ENCODE peak calls at places on chromosomes 1 and 21, in eight cellular contexts. K is NCI-H2029 treated with DMSO at 0.1 percent for 48 hours; R is activated naive CD4-positive, alpha-beta T cell treated with Interleukin-2 at 50 U/mL for 16 hours; F is Caco-2; V is effector memory CD4-positive, alpha-beta T cell; L is LHCN-M2; C is EL; Q is stimulated activated CD4-positive, alpha-beta T cell treated with anti-CD3 and anti-CD28 coated beads, Interleukin-12 subunit alpha, Interleukin-12 subunit beta, amount 100 ng/mL, for 24 hours. X is an unnamed sample.

GRCh38 chr1:105137543-105138444 is 1388.1 kb downstream of the AMY1C start:
- DNase-seq in V (no peak), L (no peak), C (no peak), Q (no peak), F (peak; percentile 33), R (no peak), K (peak; percentile 7), X (no peak)

GRCh38 chr1:15540201-15540600 is 13.6 kb downstream of the DNAJC16 start:
- DNase-seq in C (peak; percentile 42), F (no peak), Q (no peak), R (no peak), K (no peak), V (no peak), L (no peak), X (no peak)

GRCh38 chr1:53390261-53390660 is 62.4 kb upstream of the LRP8 start:
- DNase-seq in Q (no peak), L (no peak), V (no peak), C (no peak), R (no peak), K (peak; percentile 73), F (no peak), X (no peak)

GRCh38 chr1:197486948-197487347 is 218.9 kb downstream of the CRB1 start:
- DNase-seq in Q (no peak), V (no peak), F (no peak), K (peak; percentile 38), C (peak; percentile 6), L (peak; percentile 39), R (no peak), X (no peak)

GRCh38 chr1:71834570-71835441 is 447.5 kb downstream of the NEGR1 start:
- DNase-seq in K (no peak), R (no peak), V (no peak), F (no peak), C (no peak), Q (no peak), L (peak; percentile 57), X (no peak)

GRCh38 chr21:41761211-41762181 is 5.4 kb downstream of the RIPK4 start:
- DNase-seq in R (no peak), F (no peak), C (peak; percentile 86), V (no peak), K (peak; percentile 32), Q (no peak), L (peak; percentile 25), X (peak; percentile 68)

GRCh38 chr1:7586031-7586941 is 184.8 kb upstream of the VAMP3 start:
- DNase-seq in R (no peak), V (no peak), L (no peak), K (no peak), C (no peak), Q (no peak), F (peak; percentile 25), X (no peak)

GRCh38 chr1:172146149-172146850 is 274.2 kb upstream of the C1orf105 start:
- DNase-seq in V (no peak), L (peak; percentile 31), C (peak; percentile 24), R (no peak), F (no peak), K (no peak), Q (no peak), X (no peak)

GRCh38 chr1:191327868-191328267 is 830.4 kb upstream of the RGS18 start:
- DNase-seq in L (no peak), Q (no peak), R (no peak), C (no peak), F (no peak), K (no peak), V (no peak), X (no peak)

GRCh38 chr1:32111789-32112188 is 3.9 kb downstream of the KPNA6 start:
- DNase-seq in F (no peak), K (no peak), Q (no peak), R (no peak), L (no peak), C (no peak), V (no peak), X (no peak)

GRCh38 chr1:37553598-37553926 is 531 bp downstream of the SNIP1 start:
- DNase-seq in C (no peak), V (no peak), Q (no peak), R (peak; percentile 8), K (no peak), F (no peak), L (no peak), X (no peak)

GRCh38 chr21:36766511-36766910 is 67.6 kb downstream of the SIM2 start:
- DNase-seq in V (no peak), C (no peak), Q (no peak), F (no peak), R (no peak), K (no peak), L (no peak), X (no peak)

GRCh38 chr1:95407146-95407863 is 173.3 kb downstream of the RWDD3 start:
- DNase-seq in L (no peak), F (no peak), Q (no peak), R (no peak), V (no peak), C (peak; percentile 2), K (no peak), X (no peak)

GRCh38 chr1:200704991-200705390 is 33.7 kb upstream of the CAMSAP2 start:
- DNase-seq in F (no peak), Q (no peak), R (no peak), C (no peak), K (no peak), L (no peak), V (no peak), X (no peak)

GRCh38 chr1:112021263-112021662 is 31.8 kb upstream of the KCND3 start:
- DNase-seq in C (no peak), K (no peak), F (no peak), L (no peak), Q (no peak), R (no peak), V (no peak), X (no peak)

GRCh38 chr1:199684686-199685273 is 342.7 kb upstream of the NR5A2 start:
- DNase-seq in Q (no peak), R (no peak), C (peak; percentile 71), F (no peak), K (peak; percentile 57), V (no peak), L (peak; percentile 59), X (peak; percentile 50)

GRCh38 chr1:240018617-240019016 is 73.1 kb upstream of the FMN2 start:
- DNase-seq in V (no peak), Q (no peak), K (no peak), C (no peak), R (no peak), L (no peak), F (no peak), X (no peak)

GRCh38 chr1:24191860-24192259 is 4.8 kb upstream of the IFNLR1 start:
- DNase-seq in V (no peak), C (peak; percentile 64), F (no peak), R (peak; percentile 46), K (no peak), Q (peak; percentile 24), L (peak; percentile 58), X (peak; percentile 84)

GRCh38 chr1:6308449-6308848 is 47.6 kb upstream of the GPR153 start:
- DNase-seq in F (no peak), V (no peak), R (no peak), L (no peak), Q (no peak), K (no peak), C (no peak), X (no peak)

GRCh38 chr1:198933506-198933905 is 294.7 kb downstream of the PTPRC start:
- DNase-seq in L (no peak), V (no peak), Q (no peak), C (no peak), F (no peak), K (no peak), R (no peak), X (peak; percentile 56)

GRCh38 chr21:45957551-45957950 is 24.0 kb upstream of the COL6A1 start:
- DNase-seq in R (no peak), K (no peak), C (no peak), Q (no peak), F (no peak), L (no peak), V (no peak), X (no peak)

GRCh38 chr1:1092890-1093609 is 18.9 kb upstream of the RNF223 start:
- DNase-seq in V (no peak), L (no peak), F (no peak), C (no peak), R (no peak), K (no peak), Q (no peak), X (no peak)

GRCh38 chr1:59150537-59151386 is 146.1 kb upstream of the FGGY start:
- DNase-seq in Q (no peak), K (no peak), C (peak; percentile 100), L (peak; percentile 100), F (no peak), V (no peak), R (peak; percentile 4), X (no peak)

GRCh38 chr1:198437352-198437751 is 103.1 kb downstream of the ATP6V1G3 start:
- DNase-seq in R (no peak), K (no peak), V (no peak), L (peak; percentile 37), C (peak; percentile 10), F (no peak), Q (no peak), X (no peak)

GRCh38 chr1:101379939-101380338 is 143.1 kb downstream of the S1PR1 start:
- DNase-seq in L (no peak), Q (no peak), K (no peak), R (no peak), C (no peak), F (no peak), V (no peak), X (no peak)

GRCh38 chr1:112322018-112322417 is 74.0 kb upstream of the CTTNBP2NL start:
- DNase-seq in V (no peak), L (no peak), R (no peak), F (no peak), C (no peak), K (no peak), Q (no peak), X (no peak)

GRCh38 chr21:44958471-44959191 is 18.8 kb downstream of the SLX9 start:
- DNase-seq in Q (no peak), L (peak; percentile 89), R (no peak), K (no peak), C (peak; percentile 48), F (no peak), V (no peak), X (no peak)

GRCh38 chr1:212221801-212222200 is 63.4 kb upstream of the PPP2R5A start:
- DNase-seq in K (no peak), Q (no peak), F (no peak), R (no peak), V (no peak), L (no peak), C (peak; percentile 15), X (no peak)

GRCh38 chr1:25568834-25569598 is 25.6 kb downstream of the LDLRAP1 start:
- DNase-seq in R (no peak), L (peak; percentile 83), K (no peak), F (no peak), V (no peak), Q (no peak), C (peak; percentile 96), X (no peak)

GRCh38 chr1:202623075-202623474 is 87.2 kb downstream of the SYT2 start:
- DNase-seq in L (peak; percentile 36), R (no peak), C (peak; percentile 30), K (no peak), Q (no peak), V (no peak), F (no peak), X (no peak)

GRCh38 chr1:173122958-173123852 is 72.5 kb upstream of the TNFSF18 start:
- DNase-seq in L (peak; percentile 79), F (peak; percentile 91), Q (no peak), V (no peak), K (no peak), C (peak; percentile 97), R (no peak), X (peak; percentile 84)

X was measured in foreskin melanocyte.